ENCODE peak calls at places on chromosomes 2 and 18, in four cellular contexts. X is H9, K is IMR-90, Y is neuronal stem cell. R is an unnamed sample.

GRCh38 chr18:26215247-26215970 is 10.8 kb upstream of the TAF4B start:
- DNase-seq in X (no peak), K (no peak), Y (no peak), R (no peak)

GRCh38 chr2:23684540-23685176 is 242.3 kb downstream of the ATAD2B start:
- DNase-seq in X (no peak), K (no peak), Y (no peak), R (no peak)

GRCh38 chr2:86703704-86704370 is 16.3 kb upstream of the RMND5A start:
- DNase-seq in X (no peak), K (no peak), Y (no peak), R (peak)

GRCh38 chr2:239391286-239392071 is 9.3 kb downstream of the HDAC4 start:
- DNase-seq in X (no peak), K (no peak), Y (no peak), R (no peak)

GRCh38 chr2:6993230-6993640 is 76.0 kb downstream of the RNF144A start:
- DNase-seq in X (no peak), K (no peak), Y (no peak), R (no peak)

GRCh38 chr2:107062173-107062572 is 176.2 kb upstream of the ST6GAL2 start:
- DNase-seq in X (peak), K (no peak), Y (no peak), R (no peak)

GRCh38 chr2:20578895-20579825 is 71.7 kb downstream of the HS1BP3 start:
- DNase-seq in X (peak), K (peak), Y (no peak), R (peak)

GRCh38 chr18:34352385-34353163 is 127.9 kb upstream of the NOL4 start:
- DNase-seq in X (no peak), K (no peak), Y (no peak), R (no peak)

GRCh38 chr2:234488913-234489451 is 7.9 kb downstream of the ARL4C start:
- DNase-seq in X (no peak), K (no peak), Y (no peak), R (no peak)

GRCh38 chr2:106572541-106573148 is 85.5 kb downstream of the CD8B2 start:
- DNase-seq in X (peak), K (no peak), Y (no peak), R (peak)

GRCh38 chr18:8609711-8610441 is 639 bp downstream of the RAB12 start:
- DNase-seq in X (no peak), K (no peak), Y (no peak), R (no peak)

GRCh38 chr18:69935319-69936190 is 12.1 kb downstream of the CD226 start:
- DNase-seq in X (no peak), K (no peak), Y (peak), R (no peak)

GRCh38 chr2:71669058-71669456 is 215.7 kb downstream of the DYSF start:
- DNase-seq in X (no peak), K (no peak), Y (no peak), R (no peak)

GRCh38 chr2:95525294-95526035 is 40.9 kb upstream of the TRIM43B start:
- DNase-seq in X (no peak), K (no peak), Y (no peak), R (no peak)

GRCh38 chr2:1051075-1051474 is 100.4 kb downstream of the SNTG2 start:
- DNase-seq in X (no peak), K (peak), Y (no peak), R (no peak)

GRCh38 chr2:142769761-142770160 is 107.7 kb upstream of the KYNU start:
- DNase-seq in X (no peak), K (peak), Y (no peak), R (no peak)

GRCh38 chr2:133271105-133271504 is 297.2 kb downstream of the NCKAP5 start:
- DNase-seq in X (no peak), K (peak), Y (no peak), R (no peak)

GRCh38 chr2:105287692-105288091 is 41.8 kb downstream of the TGFBRAP1 start:
- DNase-seq in X (peak), K (peak), Y (peak), R (peak)

GRCh38 chr18:37339701-37340215 is 225.8 kb downstream of the CELF4 start:
- DNase-seq in X (no peak), K (no peak), Y (no peak), R (no peak)

GRCh38 chr2:133591164-133591563 is 22.9 kb upstream of the NCKAP5 start:
- DNase-seq in X (no peak), K (no peak), Y (no peak), R (no peak)

GRCh38 chr2:12787891-12788783 is 71.4 kb downstream of the TRIB2 start:
- DNase-seq in X (no peak), K (peak), Y (no peak), R (no peak)

GRCh38 chr2:201704536-201704935 is 6.1 kb upstream of the MPP4 start:
- DNase-seq in X (no peak), K (peak), Y (no peak), R (no peak)

GRCh38 chr2:38966678-38967077 is 77.0 kb downstream of the ARHGEF33 start:
- DNase-seq in X (no peak), K (no peak), Y (no peak), R (no peak)

GRCh38 chr2:240411261-240412160 is 24.0 kb upstream of the GPC1 start:
- DNase-seq in X (peak), K (no peak), Y (no peak), R (no peak)

GRCh38 chr2:121944072-121944829 is 188.8 kb downstream of the TSN start:
- DNase-seq in X (no peak), K (peak), Y (no peak), R (peak)

GRCh38 chr2:21627938-21628337 is 504.2 kb downstream of the TDRD15 start:
- DNase-seq in X (no peak), K (peak), Y (no peak), R (no peak)

GRCh38 chr2:69952336-69953115 is 8.9 kb downstream of the ASPRV1 start:
- DNase-seq in X (no peak), K (no peak), Y (no peak), R (no peak)

GRCh38 chr2:19352946-19353720 is 5.3 kb downstream of the OSR1 start:
- DNase-seq in X (peak), K (no peak), Y (no peak), R (no peak)

GRCh38 chr2:21728133-21728532 is 604.4 kb downstream of the TDRD15 start:
- DNase-seq in X (no peak), K (no peak), Y (no peak), R (no peak)

GRCh38 chr18:23357992-23358594 is 95.0 kb upstream of the RIOK3 start:
- DNase-seq in X (no peak), K (no peak), Y (no peak), R (no peak)

GRCh38 chr2:39535606-39536185 is 98.6 kb upstream of the MAP4K3 start:
- DNase-seq in X (no peak), K (no peak), Y (no peak), R (no peak)

GRCh38 chr2:223837290-223838061 is at the start of gene AP1S3:
- DNase-seq in X (peak), K (peak), Y (peak), R (peak)

GRCh38 chr2:98658816-98659486 is 50.6 kb downstream of the UNC50 start:
- DNase-seq in X (no peak), K (no peak), Y (no peak), R (no peak)

GRCh38 chr2:48562281-48562680 is 32.3 kb downstream of the STON1 start:
- DNase-seq in X (no peak), K (no peak), Y (no peak), R (no peak)

GRCh38 chr2:40625849-40626248 is 174.0 kb upstream of the SLC8A1 start:
- DNase-seq in X (no peak), K (peak), Y (no peak), R (peak)

GRCh38 chr2:27685577-27685976 is 21.9 kb downstream of the SLC4A1AP start:
- DNase-seq in X (no peak), K (no peak), Y (no peak), R (no peak)

GRCh38 chr18:35127201-35127600 is 86.0 kb downstream of the MAPRE2 start:
- DNase-seq in X (peak), K (peak), Y (no peak), R (no peak)

DNA sequence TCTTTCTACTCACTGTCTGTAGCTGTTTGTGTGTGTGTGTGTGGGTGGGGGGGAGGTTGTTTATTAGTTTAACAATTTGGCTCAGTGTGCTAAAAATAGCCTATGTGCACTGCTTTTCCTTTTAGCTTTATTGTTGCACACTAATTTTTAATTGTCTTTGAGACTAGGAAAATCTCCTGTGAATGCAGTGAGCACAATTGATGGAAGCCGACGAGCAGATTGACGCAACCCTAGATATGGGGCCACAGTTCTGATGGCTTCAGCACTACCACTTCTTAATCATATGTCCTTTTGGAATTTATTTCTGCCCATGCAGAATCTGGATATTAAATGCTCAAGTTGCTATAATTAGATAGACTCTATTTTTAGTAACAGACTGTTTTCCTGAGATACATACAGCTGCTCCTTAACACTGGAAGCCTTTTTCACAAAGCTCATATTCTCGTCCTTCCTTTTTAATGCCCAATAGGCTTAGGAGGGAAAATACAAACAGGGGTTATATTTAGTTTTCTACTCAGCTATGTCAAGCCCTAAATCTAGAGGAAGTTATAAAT is 109.1 kb downstream of the IRS1 start:
- DNase-seq in X (no peak), K (peak), Y (no peak), R (no peak)
- H2BK120ac ChIP-seq in X (no peak), K (no peak), Y (no peak), R (no peak)

DNA sequence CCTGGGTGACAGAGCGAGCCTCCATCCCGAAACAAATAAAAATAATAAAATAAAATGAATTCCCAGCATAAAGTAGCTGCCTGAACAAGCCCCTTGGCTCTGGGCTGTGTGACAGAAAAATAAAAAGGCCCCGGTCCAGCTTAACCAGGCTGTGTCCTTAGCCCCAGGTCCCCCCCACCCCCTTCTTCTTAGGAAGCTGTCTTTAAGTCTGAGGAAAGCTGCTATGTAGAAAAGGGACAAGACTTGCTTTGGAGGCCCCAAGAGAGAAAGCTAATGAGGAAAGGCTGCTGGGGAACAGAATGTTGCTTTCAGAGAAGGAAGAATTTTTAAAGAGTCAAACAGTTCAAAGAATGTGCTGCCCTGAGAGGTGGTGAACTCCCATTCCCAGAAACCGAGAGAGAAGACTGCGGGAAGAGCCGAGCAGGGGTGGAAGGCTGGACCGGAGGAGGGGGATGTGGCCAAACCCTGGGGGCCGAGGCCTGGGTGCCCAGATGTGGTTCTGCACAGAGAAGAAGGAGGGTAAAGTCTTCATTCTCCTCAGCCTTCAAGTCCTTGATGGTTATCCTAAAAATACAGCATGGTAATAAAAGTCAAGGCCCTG is 61.9 kb downstream of the CENPO start:
- DNase-seq in X (no peak), K (no peak), Y (no peak), R (no peak)
- H2BK120ac ChIP-seq in X (no peak), K (no peak), Y (no peak), R (no peak)

DNA sequence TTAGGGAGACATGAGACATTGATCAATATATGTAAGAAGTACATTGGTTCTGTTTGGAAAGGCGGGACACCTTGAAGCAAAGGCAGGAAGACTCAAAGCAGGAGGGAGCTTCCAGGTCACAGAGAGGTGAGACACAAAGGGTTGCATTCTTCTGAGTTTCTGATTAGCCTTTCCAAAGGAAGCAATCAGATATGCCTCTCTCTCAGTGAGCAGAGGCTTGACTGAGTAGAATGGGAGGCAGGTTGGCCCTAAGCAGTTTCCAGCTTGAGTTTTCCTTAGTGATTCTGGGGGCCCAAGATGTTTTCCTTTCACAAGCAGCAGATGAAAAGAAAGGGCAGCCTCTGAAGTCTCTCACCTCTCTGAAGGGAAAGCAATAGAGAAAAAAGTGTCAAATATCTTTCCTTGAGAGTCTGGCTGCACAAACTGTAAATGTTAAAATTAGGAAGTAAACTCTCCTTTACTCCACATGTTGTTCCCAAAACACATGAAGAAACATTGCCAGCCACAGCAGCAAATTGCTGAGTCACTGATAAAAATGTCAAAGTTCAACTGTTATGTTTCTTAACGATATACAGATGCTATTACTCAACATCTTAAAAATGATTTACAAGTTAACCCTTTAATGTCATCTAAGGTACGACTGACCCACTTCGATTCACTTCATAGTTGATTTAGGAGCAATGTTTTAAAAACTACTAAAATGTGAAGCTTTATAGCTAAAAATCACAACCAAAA is 40.3 kb downstream of the CYB5A start:
- DNase-seq in X (no peak), K (peak), Y (no peak), R (no peak)
- H2BK120ac ChIP-seq in X (no peak), K (peak), Y (no peak), R (no peak)

GRCh38 chr2:174023591-174024523 is 58.7 kb upstream of the SP3 start:
- DNase-seq in X (peak), K (peak), Y (no peak), R (peak)

GRCh38 chr2:174025271-174026121 is 60.3 kb upstream of the SP3 start:
- DNase-seq in X (no peak), K (peak), Y (no peak), R (peak)

GRCh38 chr2:174027956-174028355 is 62.8 kb upstream of the SP3 start:
- DNase-seq in X (no peak), K (no peak), Y (no peak), R (no peak)

GRCh38 chr2:174024524-174025270 is 59.5 kb upstream of the SP3 start:
- DNase-seq in X (no peak), K (peak), Y (no peak), R (no peak)

DNA sequence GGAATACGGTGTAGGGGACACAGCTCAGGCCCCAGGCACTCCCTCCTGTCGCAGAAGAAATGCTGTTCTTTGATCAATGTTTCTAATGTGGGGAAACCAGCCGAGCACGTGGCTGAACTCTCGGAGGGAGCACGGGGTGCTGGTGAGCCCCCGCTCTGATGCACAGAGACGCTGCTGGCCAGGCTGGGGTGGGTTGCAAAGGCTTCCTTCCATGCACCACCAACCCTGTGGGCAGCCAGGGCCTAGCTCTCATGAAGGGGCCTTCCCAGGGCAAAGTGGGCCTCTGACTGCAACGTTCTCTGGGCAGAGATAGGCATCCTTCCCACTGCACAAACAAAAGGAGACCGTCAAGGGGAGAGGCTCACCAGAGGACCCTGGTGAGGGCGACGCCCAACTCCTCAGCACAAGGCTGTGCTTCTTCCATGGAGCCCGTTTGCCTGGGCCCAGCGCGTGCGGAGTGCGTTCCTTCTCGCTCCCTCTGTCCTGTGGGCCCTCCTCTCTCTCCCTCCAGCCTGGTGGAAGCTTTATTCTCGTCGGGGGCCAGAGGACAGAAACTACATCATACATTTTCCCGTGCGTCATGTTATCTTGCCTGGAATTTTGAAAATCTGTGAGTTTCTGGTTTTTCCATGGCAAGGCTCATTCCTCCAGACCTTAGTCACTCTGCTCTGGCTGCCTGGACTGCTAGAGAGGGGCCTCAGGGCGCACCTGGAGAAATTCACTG is 61.1 kb upstream of the SP3 start:
- DNase-seq in X (no peak), K (peak), Y (no peak), R (peak)
- H2BK120ac ChIP-seq in X (no peak), K (peak), Y (peak), R (peak)

GRCh38 chr2:172276961-172277360 is 150.4 kb upstream of the ITGA6 start:
- DNase-seq in X (no peak), K (no peak), Y (no peak), R (no peak)

GRCh38 chr2:172275239-172275638 is 152.1 kb upstream of the ITGA6 start:
- DNase-seq in X (no peak), K (no peak), Y (no peak), R (no peak)

GRCh38 chr2:172270278-172271079 is 156.9 kb upstream of the ITGA6 start:
- DNase-seq in X (peak), K (peak), Y (no peak), R (no peak)

GRCh38 chr2:172278642-172279041 is 148.7 kb upstream of the ITGA6 start:
- DNase-seq in X (no peak), K (no peak), Y (no peak), R (no peak)

DNA sequence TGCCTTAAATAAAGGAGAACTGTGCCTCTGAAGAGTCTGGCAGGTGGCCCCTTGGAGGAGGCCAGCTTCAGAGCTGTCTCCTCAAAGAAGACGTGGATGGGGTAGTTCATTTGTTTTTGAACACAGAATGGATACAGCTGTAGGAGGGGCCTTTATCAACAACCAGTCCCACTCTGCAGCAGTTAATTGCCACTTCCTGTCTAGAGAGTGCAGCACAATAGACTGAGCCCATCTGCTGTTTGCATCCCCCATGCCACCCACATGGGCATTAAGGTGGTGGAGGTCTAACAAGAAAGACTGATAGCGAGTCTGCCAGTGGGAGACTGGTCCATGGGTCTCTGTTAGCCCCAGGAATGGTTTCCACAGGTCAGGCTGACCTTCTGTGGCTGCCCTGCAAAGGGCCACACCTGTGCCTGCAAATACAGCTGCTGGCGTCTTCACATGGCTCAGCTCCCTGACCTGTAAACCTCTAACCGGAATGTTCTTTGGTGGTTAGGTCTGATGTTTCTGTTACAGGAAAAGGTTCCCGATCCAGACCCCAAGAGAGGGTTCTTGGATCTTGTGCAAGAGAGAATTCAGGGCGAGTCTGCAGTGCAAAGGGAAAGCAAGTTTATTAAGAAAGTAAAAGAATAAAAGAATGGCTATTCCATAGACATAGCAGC is 153.3 kb upstream of the ITGA6 start:
- DNase-seq in X (no peak), K (no peak), Y (no peak), R (no peak)
- H2BK120ac ChIP-seq in X (no peak), K (no peak), Y (no peak), R (no peak)

R was measured in trophoblast cell.